ENCODE peak calls at places on chromosomes 13 and 19, in four cellular contexts. One of them, this sample, is unnamed. For H3K27me3, the result is how much of the 10 kb centered on the place peaks cover.

GRCh38 chr13:114235697-114236096 is 1.0 kb downstream of the CDC16 start:
- DNase-seq in stomach: no peak
- DNase-seq in prostate gland: no peak
- DNase-seq in upper lobe of left lung: no peak
- DNase-seq in this sample: peak

GRCh38 chr19:33304760-33305647 is 2.7 kb upstream of the CEBPA start:
- DNase-seq in prostate gland: no peak
- DNase-seq in upper lobe of left lung: peak
- DNase-seq in stomach: peak
- DNase-seq in this sample: no peak

GRCh38 chr13:38804061-38804460 is 117.2 kb downstream of the FREM2 start:
- DNase-seq in upper lobe of left lung: no peak
- DNase-seq in prostate gland: no peak
- DNase-seq in stomach: no peak
- DNase-seq in this sample: no peak

GRCh38 chr19:33812388-33813330 is 16.0 kb downstream of the KCTD15 start:
- DNase-seq in stomach: no peak
- DNase-seq in prostate gland: no peak
- DNase-seq in upper lobe of left lung: no peak
- DNase-seq in this sample: no peak

GRCh38 chr19:56983148-56983547 is 136.6 kb upstream of the USP29 start:
- DNase-seq in prostate gland: no peak
- DNase-seq in stomach: no peak
- DNase-seq in upper lobe of left lung: no peak
- DNase-seq in this sample: no peak

GRCh38 chr13:24834902-24835510 is 71.0 kb downstream of the RNF17 start:
- DNase-seq in upper lobe of left lung: no peak
- DNase-seq in prostate gland: no peak
- DNase-seq in stomach: no peak
- DNase-seq in this sample: no peak

GRCh38 chr13:113731192-113732175 is 27.5 kb upstream of the TMEM255B start:
- DNase-seq in upper lobe of left lung: no peak
- DNase-seq in prostate gland: no peak
- DNase-seq in stomach: no peak
- DNase-seq in this sample: no peak

GRCh38 chr19:40282209-40282580 is 3.0 kb downstream of the AKT2 start:
- DNase-seq in stomach: no peak
- DNase-seq in upper lobe of left lung: no peak
- DNase-seq in prostate gland: no peak
- DNase-seq in this sample: no peak

GRCh38 chr13:46369506-46370268 is 17.4 kb downstream of the RUBCNL start:
- DNase-seq in prostate gland: no peak
- DNase-seq in upper lobe of left lung: no peak
- DNase-seq in stomach: no peak
- DNase-seq in this sample: no peak

GRCh38 chr13:24921881-24922280 is 157.9 kb downstream of the RNF17 start:
- DNase-seq in upper lobe of left lung: no peak
- DNase-seq in prostate gland: no peak
- DNase-seq in stomach: no peak
- DNase-seq in this sample: no peak

GRCh38 chr19:48338253-48338755 is 13.0 kb downstream of the EMP3 start:
- DNase-seq in prostate gland: no peak
- DNase-seq in stomach: no peak
- DNase-seq in upper lobe of left lung: no peak
- DNase-seq in this sample: no peak

GRCh38 chr13:67736646-67737420 is 506.7 kb upstream of the PCDH9 start:
- DNase-seq in stomach: no peak
- DNase-seq in prostate gland: no peak
- DNase-seq in upper lobe of left lung: no peak
- DNase-seq in this sample: no peak

GRCh38 chr13:89375839-89376238 is 1704.7 kb downstream of the SLITRK5 start:
- DNase-seq in upper lobe of left lung: no peak
- DNase-seq in stomach: no peak
- DNase-seq in prostate gland: no peak
- DNase-seq in this sample: peak

GRCh38 chr13:48009298-48009697 is 8.2 kb upstream of the SUCLA2 start:
- DNase-seq in upper lobe of left lung: no peak
- DNase-seq in stomach: no peak
- DNase-seq in prostate gland: no peak
- DNase-seq in this sample: no peak

GRCh38 chr13:21079761-21080730 is 18.7 kb upstream of the LATS2 start:
- DNase-seq in stomach: no peak
- DNase-seq in upper lobe of left lung: no peak
- DNase-seq in prostate gland: no peak
- DNase-seq in this sample: peak
- H3K27ac ChIP-seq in stomach: no peak
- H3K27ac ChIP-seq in upper lobe of left lung: peak
- H3K27ac ChIP-seq in prostate gland: no peak
- H3K27ac ChIP-seq in this sample: peak

GRCh38 chr19:3346677-3347353 is 19.6 kb upstream of the NFIC start:
- DNase-seq in upper lobe of left lung: peak
- DNase-seq in prostate gland: peak
- DNase-seq in stomach: peak
- DNase-seq in this sample: no peak
- TF ChIP-seq POLR2AphosphoS5 in upper lobe of left lung: no peak
- TF ChIP-seq POLR2AphosphoS5 in prostate gland: peak
- TF ChIP-seq POLR2AphosphoS5 in stomach: peak
- TF ChIP-seq POLR2AphosphoS5 in this sample: no peak

DNA sequence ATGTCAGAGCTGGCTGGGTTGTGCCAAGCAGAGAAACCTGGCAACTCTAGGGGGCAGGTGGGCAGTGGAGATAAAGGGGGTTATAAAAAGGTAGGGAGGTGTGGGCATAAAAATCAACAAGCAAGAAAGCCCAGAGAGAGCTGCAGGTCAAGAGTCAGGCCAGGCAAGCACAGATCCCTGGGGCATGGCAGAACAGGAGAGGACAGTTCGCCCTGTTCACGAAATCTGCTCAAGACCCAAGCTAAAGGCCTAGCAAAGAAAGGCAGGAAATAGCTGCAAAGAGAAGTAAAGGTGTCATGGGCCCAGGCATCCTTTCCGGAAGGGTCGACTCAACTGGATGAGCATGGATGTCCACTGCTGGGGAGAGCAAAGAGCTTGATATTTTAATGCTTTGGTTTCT is 3.4 kb downstream of the MBNL2 start:
- DNase-seq in upper lobe of left lung: no peak
- DNase-seq in prostate gland: no peak
- DNase-seq in stomach: no peak
- DNase-seq in this sample: peak
- H3K27me3 ChIP-seq in upper lobe of left lung: under half
- H3K27me3 ChIP-seq in prostate gland: under half
- H3K27me3 ChIP-seq in stomach: under half
- H3K27me3 ChIP-seq in this sample: under half

GRCh38 chr19:6118043-6118442 is 7.7 kb upstream of the RFX2 start:
- DNase-seq in stomach: no peak
- DNase-seq in prostate gland: no peak
- DNase-seq in upper lobe of left lung: no peak
- DNase-seq in this sample: no peak
- H3K27ac ChIP-seq in stomach: no peak
- H3K27ac ChIP-seq in prostate gland: no peak
- H3K27ac ChIP-seq in upper lobe of left lung: no peak
- H3K27ac ChIP-seq in this sample: no peak

GRCh38 chr19:10679743-10680142 is 21.5 kb upstream of the QTRT1 start:
- DNase-seq in upper lobe of left lung: no peak
- DNase-seq in prostate gland: no peak
- DNase-seq in stomach: no peak
- DNase-seq in this sample: no peak

GRCh38 chr19:10677796-10678195 is 23.4 kb upstream of the QTRT1 start:
- DNase-seq in stomach: peak
- DNase-seq in prostate gland: peak
- DNase-seq in upper lobe of left lung: no peak
- DNase-seq in this sample: no peak

GRCh38 chr19:10680545-10681135 is 20.6 kb upstream of the QTRT1 start:
- DNase-seq in prostate gland: no peak
- DNase-seq in stomach: no peak
- DNase-seq in upper lobe of left lung: no peak
- DNase-seq in this sample: no peak

GRCh38 chr19:10681658-10682057 is 19.6 kb upstream of the QTRT1 start:
- DNase-seq in upper lobe of left lung: no peak
- DNase-seq in stomach: no peak
- DNase-seq in prostate gland: no peak
- DNase-seq in this sample: no peak

GRCh38 chr19:10678813-10679212 is 22.4 kb upstream of the QTRT1 start:
- DNase-seq in upper lobe of left lung: no peak
- DNase-seq in stomach: no peak
- DNase-seq in prostate gland: no peak
- DNase-seq in this sample: no peak
- TF ChIP-seq POLR2AphosphoS5 in upper lobe of left lung: no peak
- TF ChIP-seq POLR2AphosphoS5 in stomach: no peak
- TF ChIP-seq POLR2AphosphoS5 in prostate gland: no peak
- TF ChIP-seq POLR2AphosphoS5 in this sample: no peak

GRCh38 chr19:3048190-3048533 is 14.1 kb downstream of the TLE5 start:
- DNase-seq in prostate gland: no peak
- DNase-seq in upper lobe of left lung: no peak
- DNase-seq in stomach: no peak
- DNase-seq in this sample: no peak

GRCh38 chr19:3049089-3049488 is 13.2 kb downstream of the TLE5 start:
- DNase-seq in upper lobe of left lung: no peak
- DNase-seq in prostate gland: no peak
- DNase-seq in stomach: no peak
- DNase-seq in this sample: no peak

GRCh38 chr19:3047307-3048189 is 14.7 kb downstream of the TLE5 start:
- DNase-seq in upper lobe of left lung: peak
- DNase-seq in prostate gland: peak
- DNase-seq in stomach: peak
- DNase-seq in this sample: peak

GRCh38 chr19:3045885-3046603 is 16.3 kb downstream of the TLE5 start:
- DNase-seq in upper lobe of left lung: no peak
- DNase-seq in stomach: no peak
- DNase-seq in prostate gland: no peak
- DNase-seq in this sample: no peak

GRCh38 chr19:3046621-3047306 is 15.5 kb downstream of the TLE5 start:
- DNase-seq in stomach: no peak
- DNase-seq in prostate gland: peak
- DNase-seq in upper lobe of left lung: no peak
- DNase-seq in this sample: no peak
- H3K27me3 ChIP-seq in stomach: under half
- H3K27me3 ChIP-seq in prostate gland: under half
- H3K27me3 ChIP-seq in upper lobe of left lung: under half
- H3K27me3 ChIP-seq in this sample: under half

DNA sequence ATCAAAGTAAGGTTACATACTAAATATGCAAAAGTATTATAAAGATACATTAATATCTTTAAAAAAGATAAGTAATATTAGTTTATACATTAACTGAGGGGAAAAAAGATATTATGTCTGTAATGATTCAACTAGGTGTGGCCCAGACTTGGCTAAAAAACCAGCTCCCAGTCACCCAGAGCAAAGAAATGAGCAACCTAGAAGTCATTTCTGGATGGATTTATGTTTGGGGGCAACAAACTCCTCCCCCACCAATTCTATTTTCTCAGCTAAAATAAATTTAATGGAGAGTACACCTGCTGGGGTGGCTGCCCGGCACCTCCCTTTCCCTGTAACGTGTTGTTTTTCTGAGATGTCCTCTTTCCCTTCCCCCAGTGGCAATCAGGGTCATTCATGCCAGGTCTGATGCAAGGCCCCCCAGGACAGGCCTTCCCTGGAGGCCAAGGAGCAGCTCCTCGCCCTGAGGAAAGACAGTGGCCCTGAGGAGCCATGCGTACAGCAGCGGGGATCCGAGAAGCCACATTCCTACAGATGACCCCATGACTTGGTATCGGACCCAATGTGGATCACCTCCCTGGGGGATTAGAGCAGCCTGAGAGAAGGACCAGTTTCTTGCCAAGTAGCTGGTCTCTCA is 78.6 kb upstream of the DOCK9 start:
- DNase-seq in stomach: no peak
- DNase-seq in upper lobe of left lung: no peak
- DNase-seq in prostate gland: no peak
- DNase-seq in this sample: no peak
- H3K27ac ChIP-seq in stomach: no peak
- H3K27ac ChIP-seq in upper lobe of left lung: peak
- H3K27ac ChIP-seq in prostate gland: no peak
- H3K27ac ChIP-seq in this sample: no peak

GRCh38 chr13:30559274-30559673 is 58.4 kb upstream of the USPL1 start:
- DNase-seq in prostate gland: no peak
- DNase-seq in upper lobe of left lung: no peak
- DNase-seq in stomach: no peak
- DNase-seq in this sample: no peak
- TF ChIP-seq POLR2AphosphoS5 in prostate gland: no peak
- TF ChIP-seq POLR2AphosphoS5 in upper lobe of left lung: no peak
- TF ChIP-seq POLR2AphosphoS5 in stomach: no peak
- TF ChIP-seq POLR2AphosphoS5 in this sample: no peak

GRCh38 chr19:1783874-1784273 is 28.2 kb downstream of the ATP8B3 start:
- DNase-seq in prostate gland: no peak
- DNase-seq in upper lobe of left lung: no peak
- DNase-seq in stomach: no peak
- DNase-seq in this sample: no peak
- H3K27me3 ChIP-seq in prostate gland: under half
- H3K27me3 ChIP-seq in upper lobe of left lung: under half
- H3K27me3 ChIP-seq in stomach: half or more
- H3K27me3 ChIP-seq in this sample: under half

DNA sequence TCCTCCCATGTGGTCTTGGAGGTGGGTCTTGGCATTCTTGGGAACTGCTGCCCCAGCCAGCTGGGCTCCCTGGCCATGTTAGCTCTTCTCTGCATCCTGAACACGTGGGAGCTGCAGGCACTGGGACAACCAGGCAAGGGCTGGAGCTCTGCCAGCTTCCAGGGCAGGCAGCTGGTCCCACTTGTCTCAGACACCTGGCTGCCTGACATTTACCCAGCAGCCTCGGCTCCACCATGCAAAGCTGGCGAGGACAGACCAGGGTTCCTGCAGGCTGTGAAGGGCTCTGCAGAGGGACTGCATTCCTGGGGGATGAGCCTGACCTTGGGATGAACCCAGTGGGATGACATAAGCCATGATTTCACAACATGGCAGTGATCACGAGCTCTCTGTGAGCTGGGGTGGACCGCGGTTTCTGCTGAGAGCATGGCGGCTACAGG is 99.0 kb upstream of the TSHZ3 start:
- DNase-seq in stomach: peak
- DNase-seq in upper lobe of left lung: peak
- DNase-seq in prostate gland: no peak
- DNase-seq in this sample: no peak
- H3K27ac ChIP-seq in stomach: no peak
- H3K27ac ChIP-seq in upper lobe of left lung: no peak
- H3K27ac ChIP-seq in prostate gland: no peak
- H3K27ac ChIP-seq in this sample: no peak

This sample was measured in endothelial cell of umbilical vein.